ENCODE peak calls at places on chromosomes 7 and 10, in ten cellular contexts. K, L, V, Y, C, Q, N, I, G and T are unnamed samples.

GRCh38 chr10:77592510-77592909 is 45.1 kb downstream of the KCNMA1 start:
- DNase-seq in C (no peak), Q (no peak), V (no peak), G (no peak), K (no peak), N (no peak), L (no peak), I (no peak), Y (no peak), T (no peak)

GRCh38 chr10:102615361-102615760 is 28.9 kb upstream of the TRIM8 start:
- DNase-seq in Q (no peak), I (peak), L (no peak), N (peak), Y (no peak), G (no peak), V (no peak), C (no peak), K (peak), T (no peak)

GRCh38 chr7:1571261-1571650 is 1.4 kb upstream of the PSMG3 start:
- DNase-seq in Y (no peak), I (peak), Q (peak), K (no peak), G (no peak), C (peak), N (no peak), L (peak), V (no peak), T (no peak)

GRCh38 chr7:100372256-100372655 is 1.0 kb upstream of the PILRA start:
- DNase-seq in I (no peak), L (peak), G (no peak), Q (peak), K (no peak), V (no peak), Y (no peak), C (peak), N (peak), T (no peak)

GRCh38 chr7:15308831-15309230 is 253.0 kb downstream of the AGMO start:
- DNase-seq in I (no peak), C (no peak), L (no peak), Q (no peak), Y (no peak), K (no peak), V (no peak), N (no peak), G (no peak), T (no peak)

GRCh38 chr10:61000769-61001730 is 57.1 kb upstream of the RHOBTB1 start:
- DNase-seq in Y (no peak), C (no peak), I (no peak), K (peak), V (peak), Q (peak), N (no peak), L (peak), G (no peak), T (peak)

GRCh38 chr10:5873515-5873995 is 16.1 kb downstream of the ANKRD16 start:
- DNase-seq in N (peak), V (peak), I (peak), G (peak), L (peak), Y (no peak), K (peak), C (peak), Q (peak), T (peak)

GRCh38 chr10:31749981-31750850 is 178.4 kb downstream of the ARHGAP12 start:
- DNase-seq in G (no peak), N (no peak), I (no peak), K (no peak), Q (peak), Y (no peak), V (no peak), L (no peak), C (no peak), T (no peak)

GRCh38 chr7:149773446-149774236 is at the start of gene ZNF467:
- DNase-seq in N (no peak), L (peak), Y (no peak), I (no peak), V (peak), Q (peak), G (peak), C (no peak), K (no peak), T (peak)

GRCh38 chr10:47329905-47330304 is 7.7 kb downstream of the GDF2 start:
- DNase-seq in Q (no peak), N (no peak), L (no peak), C (no peak), Y (no peak), I (no peak), K (no peak), G (no peak), V (no peak), T (no peak)

GRCh38 chr10:47331954-47332353 is 9.7 kb downstream of the GDF2 start:
- DNase-seq in K (no peak), L (no peak), Q (no peak), Y (no peak), G (no peak), C (no peak), V (peak), N (no peak), I (no peak), T (no peak)

GRCh38 chr10:47330804-47331203 is 8.6 kb downstream of the GDF2 start:
- DNase-seq in K (no peak), C (no peak), N (no peak), I (no peak), G (no peak), Q (no peak), L (no peak), V (peak), Y (no peak), T (no peak)

GRCh38 chr10:47331491-47331890 is 9.2 kb downstream of the GDF2 start:
- DNase-seq in Q (no peak), Y (no peak), G (no peak), I (no peak), L (no peak), K (no peak), V (peak), C (no peak), N (no peak), T (no peak)

GRCh38 chr10:47330366-47330765 is 8.1 kb downstream of the GDF2 start:
- DNase-seq in N (no peak), L (no peak), I (no peak), G (no peak), Y (no peak), Q (no peak), V (peak), C (no peak), K (no peak), T (no peak)
- H3K27ac ChIP-seq in N (no peak), L (no peak), I (no peak), G (no peak), Y (no peak), Q (no peak), V (no peak), C (no peak), K (no peak), T (no peak)

GRCh38 chr7:137791947-137792346 is 54.8 kb downstream of the DGKI start:
- DNase-seq in C (no peak), N (no peak), L (no peak), G (no peak), Q (no peak), Y (no peak), V (no peak), I (no peak), K (no peak), T (no peak)

GRCh38 chr7:137789215-137789899 is 57.4 kb downstream of the DGKI start:
- DNase-seq in I (no peak), C (no peak), Q (no peak), V (no peak), G (no peak), Y (no peak), K (no peak), L (peak), N (no peak), T (no peak)

DNA sequence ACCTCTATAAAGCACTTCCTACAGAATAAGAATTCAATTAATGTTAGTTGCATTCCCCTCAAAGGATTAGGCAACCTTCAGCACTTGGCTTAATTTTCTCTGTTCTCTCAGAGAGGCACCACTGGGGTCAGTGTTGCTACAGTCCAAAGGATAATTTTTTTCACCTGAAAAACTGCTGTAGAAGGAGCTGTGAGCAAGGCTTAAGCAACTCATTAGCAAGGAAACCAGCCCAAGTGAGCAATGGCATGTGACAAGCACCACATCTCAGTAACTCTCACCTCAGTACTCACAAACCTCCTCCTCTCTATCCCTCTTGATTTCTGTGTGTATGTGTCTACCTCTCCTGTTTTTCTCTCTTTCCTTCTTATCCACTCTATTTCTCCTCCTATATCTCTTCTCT is 55.9 kb downstream of the DGKI start:
- DNase-seq in G (no peak), C (no peak), Q (no peak), K (no peak), N (no peak), Y (no peak), I (no peak), L (no peak), V (no peak), T (no peak)
- H3K27ac ChIP-seq in G (no peak), C (no peak), Q (no peak), K (no peak), N (no peak), Y (no peak), I (no peak), L (no peak), V (no peak), T (no peak)

DNA sequence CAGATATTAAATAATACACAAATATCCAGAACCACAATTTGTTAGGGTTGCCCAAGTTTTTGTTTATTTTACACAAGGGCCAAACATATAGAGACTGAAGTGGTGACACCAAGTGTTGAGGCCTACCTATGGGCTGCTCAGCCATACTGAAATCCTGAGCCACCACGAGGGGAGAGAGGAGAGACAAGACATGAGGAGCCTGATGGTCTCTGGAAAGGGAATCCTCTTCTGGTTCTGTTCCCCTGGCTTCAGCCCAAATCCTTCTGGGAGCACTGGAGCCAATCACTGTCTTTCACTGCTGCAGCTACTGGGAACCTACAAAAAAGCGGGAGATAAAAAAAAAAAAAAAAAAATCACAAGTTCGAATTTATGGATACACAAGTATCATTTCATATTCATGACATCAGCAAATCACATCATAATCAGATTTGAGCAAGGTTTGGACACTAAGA is 1.9 kb downstream of the SKIDA1 start:
- DNase-seq in Y (no peak), G (no peak), Q (peak), V (no peak), I (no peak), K (no peak), C (no peak), L (peak), N (no peak), T (no peak)
- H3K27ac ChIP-seq in Y (no peak), G (no peak), Q (peak), V (peak), I (no peak), K (no peak), C (no peak), L (no peak), N (no peak), T (no peak)

DNA sequence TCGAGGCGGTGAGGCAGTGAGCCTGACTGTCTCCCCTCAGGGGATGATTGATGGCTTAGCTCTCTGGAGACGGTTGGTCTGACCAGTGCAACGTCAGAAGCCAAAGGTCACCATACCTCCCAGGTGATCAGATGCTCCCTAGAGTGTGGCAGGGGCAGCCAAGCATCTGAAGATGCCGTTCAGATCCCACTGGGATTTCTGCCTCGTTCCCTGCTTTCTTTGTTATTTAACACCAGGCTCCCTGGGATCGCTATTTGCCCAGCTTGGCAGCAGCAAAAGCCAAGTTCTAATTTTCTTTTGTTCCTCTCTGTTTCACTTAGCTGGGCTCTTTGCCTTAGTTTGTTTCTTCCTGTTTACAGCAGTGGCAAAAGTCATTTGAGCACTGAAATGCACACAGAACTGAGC is 53.5 kb upstream of the SVIL start:
- DNase-seq in V (no peak), K (peak), L (peak), N (no peak), Y (peak), I (no peak), C (no peak), G (no peak), Q (no peak), T (no peak)
- H3K27ac ChIP-seq in V (peak), K (peak), L (no peak), N (no peak), Y (no peak), I (no peak), C (no peak), G (peak), Q (no peak), T (no peak)

DNA sequence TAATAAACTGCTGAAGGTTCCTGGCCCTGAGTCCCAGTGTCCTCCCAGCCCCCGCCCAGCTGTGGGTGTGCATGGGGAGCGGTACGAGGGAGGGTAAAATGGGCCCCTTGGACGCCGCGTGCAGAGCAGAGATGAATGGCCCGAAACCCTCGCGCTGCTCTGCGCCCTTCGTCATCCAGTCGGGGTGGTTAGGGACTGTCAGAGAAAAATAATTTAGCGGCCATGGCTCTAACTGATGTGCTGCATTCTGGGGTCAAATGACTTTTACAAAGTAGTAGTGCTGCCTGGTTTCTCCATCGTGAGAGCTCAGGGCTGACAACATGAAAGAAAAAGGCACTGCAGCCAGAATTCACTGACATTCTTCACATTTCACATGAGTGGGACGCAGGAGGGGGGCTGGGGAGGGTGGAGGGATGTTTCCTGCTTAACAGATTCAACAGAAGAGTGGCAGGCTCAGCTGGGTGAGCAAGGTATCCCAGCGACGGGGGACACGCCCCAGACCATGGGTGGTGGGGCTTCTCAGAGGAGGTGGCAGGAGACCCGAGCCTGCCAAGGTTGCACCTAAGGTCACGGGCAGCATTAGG is 304.5 kb downstream of the WDR37 start:
- DNase-seq in V (no peak), G (no peak), K (peak), Q (no peak), C (peak), Y (no peak), N (no peak), L (peak), I (no peak), T (no peak)
- H3K27ac ChIP-seq in V (no peak), G (no peak), K (no peak), Q (no peak), C (no peak), Y (no peak), N (no peak), L (no peak), I (no peak), T (no peak)

GRCh38 chr7:130270947-130271790 is 4.5 kb downstream of the CPA2 start:
- DNase-seq in K (no peak), Q (no peak), G (no peak), L (no peak), I (peak), N (no peak), V (no peak), C (no peak), Y (no peak), T (no peak)

GRCh38 chr7:130274983-130275649 is 8.5 kb downstream of the CPA2 start:
- DNase-seq in K (peak), L (no peak), V (no peak), Y (no peak), Q (no peak), N (no peak), C (no peak), G (no peak), I (no peak), T (no peak)

GRCh38 chr7:130273081-130273699 is 6.5 kb downstream of the CPA2 start:
- DNase-seq in V (no peak), N (no peak), G (no peak), K (peak), Q (peak), L (peak), Y (peak), I (peak), C (no peak), T (no peak)

GRCh38 chr7:130273863-130274262 is 7.2 kb downstream of the CPA2 start:
- DNase-seq in N (no peak), C (no peak), Y (no peak), G (peak), Q (peak), I (no peak), L (peak), V (no peak), K (no peak), T (no peak)

DNA sequence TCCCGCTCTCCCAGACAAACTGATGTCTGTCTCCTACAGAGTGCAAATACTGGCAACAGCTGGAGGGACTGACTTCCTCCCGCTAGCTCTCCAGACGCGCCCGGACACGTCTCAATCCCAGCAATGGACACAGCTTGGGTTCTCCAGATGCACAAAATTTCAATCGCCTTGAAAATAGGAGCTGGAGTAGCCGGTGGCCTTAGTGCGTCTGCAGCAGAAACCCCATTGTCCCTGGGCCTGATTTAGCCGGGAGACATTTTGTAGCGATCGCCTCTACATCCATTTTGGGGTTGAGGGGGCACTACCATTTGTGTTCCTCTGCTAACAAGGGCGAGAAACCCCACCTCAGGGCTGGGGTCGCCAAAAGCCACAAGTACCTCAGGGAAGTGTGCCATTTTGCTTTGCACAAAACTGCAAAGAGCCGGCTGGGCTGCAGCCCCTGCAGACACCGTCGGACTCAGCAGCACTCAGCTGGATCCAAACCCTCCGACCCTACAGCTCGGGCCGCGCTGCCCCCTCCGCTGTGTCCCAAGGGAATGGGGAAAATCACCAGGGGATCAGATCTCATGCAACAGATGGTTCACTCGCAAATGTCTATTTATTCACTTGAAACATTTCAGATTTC is 5.9 kb downstream of the CPA2 start:
- DNase-seq in G (no peak), N (no peak), C (no peak), K (peak), L (no peak), Q (no peak), I (peak), Y (no peak), V (no peak), T (peak)
- H3K27ac ChIP-seq in G (no peak), N (no peak), C (no peak), K (peak), L (no peak), Q (peak), I (no peak), Y (peak), V (no peak), T (peak)

DNA sequence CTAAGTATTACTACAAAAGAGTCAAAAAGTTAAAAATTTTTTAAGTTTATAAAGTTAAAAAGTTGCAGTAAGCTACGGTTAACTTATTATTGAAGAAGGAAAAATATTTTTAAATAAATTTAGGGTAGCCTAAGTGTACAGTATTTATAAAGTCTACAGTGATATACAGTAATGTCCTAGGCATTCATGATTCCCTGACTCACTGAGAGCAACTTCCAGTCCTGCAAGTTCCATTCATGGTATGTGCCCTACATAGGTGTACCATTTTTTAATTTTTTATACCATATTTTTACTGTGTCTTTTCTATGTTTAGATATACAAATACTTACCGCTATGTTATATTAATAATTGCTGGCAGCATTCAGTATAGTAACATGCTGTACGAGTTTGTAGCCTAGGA is 92.3 kb downstream of the CTNNA3 start:
- DNase-seq in Y (no peak), L (peak), C (no peak), V (no peak), K (no peak), G (no peak), N (no peak), I (no peak), Q (no peak), T (no peak)
- H3K27ac ChIP-seq in Y (no peak), L (no peak), C (no peak), V (no peak), K (no peak), G (no peak), N (no peak), I (no peak), Q (no peak), T (no peak)

DNA sequence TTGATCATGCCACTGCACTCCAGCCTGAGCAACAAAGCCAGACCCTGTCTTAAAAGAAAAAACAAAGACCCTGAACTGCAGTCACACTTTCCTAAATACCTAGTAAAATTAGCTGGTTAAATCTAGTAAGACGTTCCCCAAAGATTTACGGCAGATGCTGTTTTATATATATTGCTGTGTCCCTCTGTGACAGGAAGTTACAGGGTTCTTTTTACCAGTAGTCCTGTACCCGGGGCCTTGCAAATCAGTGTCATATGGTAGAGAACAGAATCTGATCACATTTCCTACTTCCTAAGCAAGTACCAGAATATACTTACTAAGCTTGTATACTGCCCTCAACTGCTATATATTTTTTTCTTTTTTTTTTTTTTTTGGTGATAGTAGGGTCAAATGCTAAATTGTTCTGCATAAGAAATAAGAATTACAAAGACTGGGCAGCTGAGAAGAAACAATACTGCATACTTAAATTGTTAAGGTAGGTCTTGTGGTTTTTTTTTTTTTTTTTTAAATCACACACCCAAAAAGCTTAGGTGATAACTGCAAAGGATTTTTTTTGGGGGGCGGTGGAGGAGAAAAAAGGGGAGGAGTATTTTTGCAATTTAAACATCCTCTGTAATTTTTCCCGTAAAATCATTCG is 27.3 kb upstream of the KMT2E start:
- DNase-seq in Q (no peak), C (no peak), G (no peak), I (peak), N (peak), L (no peak), V (no peak), Y (no peak), K (no peak), T (no peak)
- H3K27ac ChIP-seq in Q (peak), C (no peak), G (peak), I (peak), N (peak), L (no peak), V (peak), Y (no peak), K (no peak), T (peak)